ENCODE peak calls at places on chromosome 6, in four cellular contexts. P is right lobe of liver, B is HCT116, F is adrenal gland. M is an unnamed sample.
A peak's percentile ranks its signal among the peaks of the same experiment; 100 is the strongest.

GRCh38 chr6:67544851-67545452 is 1090.1 kb upstream of the ADGRB3 start:
- DNase-seq in P (no peak), B (no peak), F (no peak), M (no peak)

GRCh38 chr6:125808060-125808459 is 17.3 kb downstream of the NCOA7 start:
- DNase-seq in P (no peak), B (no peak), F (no peak), M (no peak)

GRCh38 chr6:69758214-69758613 is 38.6 kb downstream of the LMBRD1 start:
- DNase-seq in P (no peak), B (no peak), F (no peak), M (no peak)

GRCh38 chr6:158648682-158649131 is 1.1 kb upstream of the SYTL3 start:
- DNase-seq in P (no peak), B (no peak), F (peak; percentile 17), M (no peak)

GRCh38 chr6:159121387-159121955 is 47.7 kb upstream of the FNDC1 start:
- DNase-seq in P (no peak), B (no peak), F (no peak), M (no peak)

GRCh38 chr6:169087436-169088046 is 166.1 kb downstream of the THBS2 start:
- DNase-seq in P (no peak), B (no peak), F (no peak), M (no peak)

GRCh38 chr6:144317736-144318135 is 32.6 kb downstream of the UTRN start:
- DNase-seq in P (no peak), B (no peak), F (no peak), M (no peak)

GRCh38 chr6:15260099-15260821 is 14.4 kb downstream of the JARID2 start:
- DNase-seq in P (no peak), B (no peak), F (no peak), M (no peak)

GRCh38 chr6:168319279-168320051 is at the start of gene DACT2:
- DNase-seq in P (no peak), B (no peak), F (no peak), M (no peak)

GRCh38 chr6:85498596-85499258 is 48.8 kb downstream of the NT5E start:
- DNase-seq in P (no peak), B (peak; percentile 19), F (no peak), M (no peak)

GRCh38 chr6:46016063-46016608 is 476 bp upstream of the CLIC5 start:
- DNase-seq in P (no peak), B (no peak), F (no peak), M (no peak)

GRCh38 chr6:53725791-53726575 is 60.4 kb upstream of the KLHL31 start:
- DNase-seq in P (peak; percentile 75), B (no peak), F (peak; percentile 85), M (peak; percentile 93)

GRCh38 chr6:82176616-82177015 is 70.9 kb downstream of the IBTK start:
- DNase-seq in P (no peak), B (no peak), F (no peak), M (no peak)

GRCh38 chr6:288861-289260 is 3.4 kb upstream of the DUSP22 start:
- DNase-seq in P (no peak), B (no peak), F (no peak), M (no peak)

GRCh38 chr6:133939778-133940667 is 13.0 kb upstream of the TBPL1 start:
- DNase-seq in P (peak; percentile 24), B (no peak), F (no peak), M (no peak)

GRCh38 chr6:119079288-119079809 is 885 bp upstream of the FAM184A start:
- DNase-seq in P (no peak), B (no peak), F (no peak), M (no peak)

GRCh38 chr6:21731411-21732031 is 138.0 kb downstream of the SOX4 start:
- DNase-seq in P (no peak), B (no peak), F (no peak), M (no peak)

GRCh38 chr6:31827286-31828079 is at the start of gene HSPA1B:
- DNase-seq in P (peak; percentile 97), B (peak; percentile 100), F (peak; percentile 100), M (peak; percentile 97)

GRCh38 chr6:91082311-91082803 is 495.5 kb upstream of the MAP3K7 start:
- DNase-seq in P (no peak), B (no peak), F (no peak), M (no peak)

GRCh38 chr6:46935687-46936086 is 13.9 kb upstream of the ADGRF5 start:
- DNase-seq in P (peak; percentile 17), B (no peak), F (peak; percentile 37), M (no peak)

GRCh38 chr6:104284872-104285271 is 574.8 kb downstream of the HACE1 start:
- DNase-seq in P (no peak), B (no peak), F (no peak), M (no peak)

DNA sequence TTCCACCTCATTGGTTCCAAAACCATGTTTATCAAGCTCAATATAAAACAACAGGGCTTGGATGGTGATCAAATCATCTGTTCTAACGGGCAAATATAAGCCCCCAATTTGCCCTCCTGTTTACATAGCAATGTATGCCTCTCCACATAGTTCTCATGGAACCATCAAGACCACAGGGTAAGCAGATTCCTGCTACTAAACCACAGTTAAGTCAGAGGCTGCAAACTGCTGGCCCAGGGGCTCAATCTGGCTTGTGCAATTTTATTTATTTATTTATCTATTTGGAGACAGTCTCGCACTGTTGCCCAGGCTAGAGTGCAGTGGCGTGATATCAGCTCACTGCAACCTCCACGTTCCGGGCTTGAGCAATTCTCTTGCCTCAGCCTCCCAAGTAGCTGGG is 18.9 kb upstream of the MTHFD1L start:
- DNase-seq in P (no peak), B (no peak), F (no peak), M (no peak)
- TF ChIP-seq POLR2A in P (no peak), B (no peak), F (no peak), M (no peak)

GRCh38 chr6:170297577-170298330 is 6.9 kb upstream of the DLL1 start:
- DNase-seq in P (no peak), B (no peak), F (no peak), M (no peak)

GRCh38 chr6:170295519-170296422 is 4.9 kb upstream of the DLL1 start:
- DNase-seq in P (no peak), B (no peak), F (no peak), M (peak; percentile 85)

GRCh38 chr6:170294813-170295518 is 4.1 kb upstream of the DLL1 start:
- DNase-seq in P (no peak), B (no peak), F (no peak), M (no peak)

GRCh38 chr6:170296746-170297576 is 6.1 kb upstream of the DLL1 start:
- DNase-seq in P (no peak), B (no peak), F (no peak), M (no peak)

GRCh38 chr6:170296423-170296745 is 5.5 kb upstream of the DLL1 start:
- DNase-seq in P (no peak), B (no peak), F (no peak), M (no peak)
- H3K4me3 ChIP-seq in P (peak overlapping the region; percentile 40), B (no peak overlapping the region), F (no peak overlapping the region), M (peak overlapping the region; percentile 76)

DNA sequence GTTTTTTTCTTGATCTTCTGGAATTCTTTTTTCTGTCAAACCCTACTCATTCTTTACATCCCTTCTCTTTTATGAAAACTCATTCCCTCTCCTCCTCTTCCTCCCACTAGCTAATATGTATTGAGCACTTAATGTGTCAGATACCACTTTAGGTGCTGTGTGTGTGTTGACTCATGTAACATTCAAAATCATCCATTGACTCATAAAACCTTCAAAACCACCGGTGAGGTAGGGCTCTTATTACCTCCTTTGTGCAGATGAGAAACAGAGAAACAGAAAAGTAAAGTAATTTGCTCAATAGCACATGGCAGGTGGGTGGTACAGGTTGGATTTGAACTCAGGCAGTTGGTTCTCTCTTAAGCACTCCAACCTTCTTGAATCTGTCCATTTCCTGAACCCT is 136.3 kb upstream of the NEDD9 start:
- DNase-seq in P (no peak), B (no peak), F (no peak), M (no peak)
- H3K36me3 ChIP-seq in P (no peaks in the 10 kb centered on the region), B (no peaks in the 10 kb centered on the region), F (no peaks in the 10 kb centered on the region), M (no peaks in the 10 kb centered on the region)

GRCh38 chr6:34531580-34532201 is 24.4 kb downstream of the SPDEF start:
- DNase-seq in P (no peak), B (peak; percentile 19), F (no peak), M (peak; percentile 84)
- TF ChIP-seq POLR2A in P (no peak), B (no peak), F (peak; percentile 41), M (no peak)

M was measured in spleen.